ENCODE peak calls at places on chromosomes 7 and 10, in ten cellular contexts. One of them, this sample, is unnamed.

GRCh38 chr10:34139559-34139958 is 675.5 kb downstream of the PARD3 start:
- DNase-seq in SW480: no peak
- DNase-seq in COLO829: no peak
- DNase-seq in astrocyte of the spinal cord: no peak
- DNase-seq in stimulated activated CD4-positive, alpha-beta T cell treated with anti-CD3 and anti-CD28 coated beads, TNF-alpha, amount 100 ng/mL, for 24 hours: no peak
- DNase-seq in HS-5: no peak
- DNase-seq in NCI-H1417 treated with DMSO at 0.1 percent for 48 hours: no peak
- DNase-seq in fibroblast of mammary gland: peak; percentile 74
- DNase-seq in amygdala: no peak
- DNase-seq in PC-3: peak; percentile 42
- DNase-seq in this sample: peak; percentile 45

GRCh38 chr7:156173748-156174353 is 361.6 kb upstream of the SHH start:
- DNase-seq in amygdala: no peak
- DNase-seq in NCI-H1417 treated with DMSO at 0.1 percent for 48 hours: no peak
- DNase-seq in stimulated activated CD4-positive, alpha-beta T cell treated with anti-CD3 and anti-CD28 coated beads, TNF-alpha, amount 100 ng/mL, for 24 hours: no peak
- DNase-seq in astrocyte of the spinal cord: no peak
- DNase-seq in HS-5: no peak
- DNase-seq in SW480: no peak
- DNase-seq in COLO829: no peak
- DNase-seq in PC-3: no peak
- DNase-seq in fibroblast of mammary gland: no peak
- DNase-seq in this sample: no peak

GRCh38 chr10:101229275-101230184 is at the start of gene LBX1:
- DNase-seq in SW480: no peak
- DNase-seq in fibroblast of mammary gland: no peak
- DNase-seq in PC-3: no peak
- DNase-seq in stimulated activated CD4-positive, alpha-beta T cell treated with anti-CD3 and anti-CD28 coated beads, TNF-alpha, amount 100 ng/mL, for 24 hours: no peak
- DNase-seq in amygdala: no peak
- DNase-seq in astrocyte of the spinal cord: no peak
- DNase-seq in NCI-H1417 treated with DMSO at 0.1 percent for 48 hours: no peak
- DNase-seq in HS-5: no peak
- DNase-seq in COLO829: no peak
- DNase-seq in this sample: no peak

GRCh38 chr10:77710759-77711682 is 73.4 kb upstream of the KCNMA1 start:
- DNase-seq in SW480: peak; percentile 44
- DNase-seq in NCI-H1417 treated with DMSO at 0.1 percent for 48 hours: peak; percentile 1
- DNase-seq in PC-3: peak; percentile 97
- DNase-seq in stimulated activated CD4-positive, alpha-beta T cell treated with anti-CD3 and anti-CD28 coated beads, TNF-alpha, amount 100 ng/mL, for 24 hours: peak; percentile 48
- DNase-seq in astrocyte of the spinal cord: peak; percentile 63
- DNase-seq in amygdala: peak; percentile 52
- DNase-seq in COLO829: peak; percentile 29
- DNase-seq in HS-5: no peak
- DNase-seq in fibroblast of mammary gland: peak; percentile 51
- DNase-seq in this sample: peak; percentile 51

GRCh38 chr10:62384057-62384446 is 9.9 kb downstream of the ZNF365 start:
- DNase-seq in HS-5: no peak
- DNase-seq in fibroblast of mammary gland: peak; percentile 80
- DNase-seq in stimulated activated CD4-positive, alpha-beta T cell treated with anti-CD3 and anti-CD28 coated beads, TNF-alpha, amount 100 ng/mL, for 24 hours: peak; percentile 11
- DNase-seq in PC-3: peak; percentile 100
- DNase-seq in amygdala: no peak
- DNase-seq in astrocyte of the spinal cord: peak; percentile 84
- DNase-seq in SW480: peak; percentile 59
- DNase-seq in COLO829: peak; percentile 47
- DNase-seq in NCI-H1417 treated with DMSO at 0.1 percent for 48 hours: no peak
- DNase-seq in this sample: peak; percentile 62

GRCh38 chr7:104973909-104974415 is 40.0 kb upstream of the KMT2E start:
- DNase-seq in PC-3: no peak
- DNase-seq in amygdala: no peak
- DNase-seq in stimulated activated CD4-positive, alpha-beta T cell treated with anti-CD3 and anti-CD28 coated beads, TNF-alpha, amount 100 ng/mL, for 24 hours: no peak
- DNase-seq in NCI-H1417 treated with DMSO at 0.1 percent for 48 hours: no peak
- DNase-seq in HS-5: peak; percentile 76
- DNase-seq in SW480: no peak
- DNase-seq in fibroblast of mammary gland: peak; percentile 96
- DNase-seq in COLO829: peak; percentile 64
- DNase-seq in astrocyte of the spinal cord: peak; percentile 93
- DNase-seq in this sample: peak; percentile 97

GRCh38 chr7:39429421-39429820 is 136.8 kb upstream of the YAE1 start:
- DNase-seq in HS-5: no peak
- DNase-seq in NCI-H1417 treated with DMSO at 0.1 percent for 48 hours: no peak
- DNase-seq in astrocyte of the spinal cord: no peak
- DNase-seq in SW480: no peak
- DNase-seq in fibroblast of mammary gland: no peak
- DNase-seq in COLO829: no peak
- DNase-seq in PC-3: peak; percentile 10
- DNase-seq in stimulated activated CD4-positive, alpha-beta T cell treated with anti-CD3 and anti-CD28 coated beads, TNF-alpha, amount 100 ng/mL, for 24 hours: no peak
- DNase-seq in amygdala: no peak
- DNase-seq in this sample: no peak

GRCh38 chr10:110600487-110601101 is 33.1 kb downstream of the SMC3 start:
- DNase-seq in NCI-H1417 treated with DMSO at 0.1 percent for 48 hours: no peak
- DNase-seq in stimulated activated CD4-positive, alpha-beta T cell treated with anti-CD3 and anti-CD28 coated beads, TNF-alpha, amount 100 ng/mL, for 24 hours: no peak
- DNase-seq in astrocyte of the spinal cord: peak; percentile 69
- DNase-seq in PC-3: peak; percentile 70
- DNase-seq in HS-5: peak; percentile 20
- DNase-seq in amygdala: no peak
- DNase-seq in fibroblast of mammary gland: peak; percentile 71
- DNase-seq in COLO829: peak; percentile 12
- DNase-seq in SW480: peak; percentile 79
- DNase-seq in this sample: peak; percentile 59

GRCh38 chr10:60434418-60435046 is 44.9 kb upstream of the ANK3 start:
- DNase-seq in stimulated activated CD4-positive, alpha-beta T cell treated with anti-CD3 and anti-CD28 coated beads, TNF-alpha, amount 100 ng/mL, for 24 hours: no peak
- DNase-seq in COLO829: peak; percentile 13
- DNase-seq in HS-5: peak; percentile 24
- DNase-seq in fibroblast of mammary gland: peak; percentile 80
- DNase-seq in astrocyte of the spinal cord: peak; percentile 80
- DNase-seq in NCI-H1417 treated with DMSO at 0.1 percent for 48 hours: no peak
- DNase-seq in PC-3: peak; percentile 92
- DNase-seq in amygdala: peak; percentile 19
- DNase-seq in SW480: peak; percentile 47
- DNase-seq in this sample: peak; percentile 58

This sample was measured in HCEC 1CT.